ENCODE peak calls at places on chromosomes 11 and 22, in four cellular contexts. S, B, K and P are unnamed samples.

GRCh38 chr11:87603887-87604286 is 566.2 kb downstream of the TMEM135 start:
- DNase-seq in K (no peak), S (no peak), B (no peak), P (no peak)

GRCh38 chr22:37611202-37611601 is 2.6 kb downstream of the GGA1 start:
- DNase-seq in K (no peak), S (no peak), B (no peak), P (no peak)

GRCh38 chr11:107655607-107656006 is 56.2 kb downstream of the SLN start:
- DNase-seq in K (no peak), S (no peak), B (no peak), P (no peak)

GRCh38 chr11:78784321-78785061 is 209.8 kb upstream of the NARS2 start:
- DNase-seq in S (peak), B (no peak), K (no peak), P (no peak)

GRCh38 chr11:69936750-69937149 is 117.5 kb upstream of the FGF3 start:
- DNase-seq in S (no peak), B (no peak), K (no peak), P (no peak)

GRCh38 chr11:74325649-74326645 is 14.5 kb upstream of the P4HA3 start:
- DNase-seq in B (no peak), K (no peak), S (peak), P (peak)

GRCh38 chr22:18078329-18079041 is 695 bp downstream of the PEX26 start:
- DNase-seq in B (no peak), S (peak), K (peak), P (peak)

GRCh38 chr11:105935791-105936190 is 86.2 kb downstream of the MSANTD4 start:
- DNase-seq in S (peak), B (no peak), K (no peak), P (peak)

GRCh38 chr11:130648601-130649000 is 200.2 kb downstream of the ADAMTS15 start:
- DNase-seq in B (no peak), K (no peak), S (no peak), P (no peak)

GRCh38 chr11:129975543-129975942 is 27.1 kb downstream of the PRDM10 start:
- DNase-seq in S (no peak), B (no peak), K (no peak), P (no peak)

GRCh38 chr11:120547871-120548681 is 36.5 kb downstream of the GRIK4 start:
- DNase-seq in B (no peak), K (no peak), S (peak), P (peak)

GRCh38 chr22:28341001-28341400 is 338.6 kb downstream of the TTC28 start:
- DNase-seq in B (no peak), K (no peak), S (peak), P (peak)

GRCh38 chr11:69187540-69188065 is 31.9 kb downstream of the SMIM38 start:
- DNase-seq in B (no peak), S (no peak), K (no peak), P (no peak)

GRCh38 chr11:27201454-27202302 is 161.1 kb downstream of the BBOX1 start:
- DNase-seq in K (peak), B (no peak), S (peak), P (no peak)

GRCh38 chr11:503179-503981 is 3.7 kb downstream of the RNH1 start:
- DNase-seq in K (peak), B (peak), S (peak), P (no peak)

GRCh38 chr11:102666331-102666957 is 39.1 kb downstream of the MMP27 start:
- DNase-seq in K (peak), B (no peak), S (peak), P (peak)

GRCh38 chr22:44341431-44342346 is 28.9 kb upstream of the SHISAL1 start:
- DNase-seq in S (peak), B (no peak), K (no peak), P (no peak)

GRCh38 chr11:47215366-47215925 is 672 bp downstream of the DDB2 start:
- DNase-seq in B (peak), S (no peak), K (no peak), P (no peak)

GRCh38 chr11:118979434-118979833 is 7.9 kb downstream of the FOXR1 start:
- DNase-seq in S (no peak), B (no peak), K (peak), P (no peak)

GRCh38 chr22:50548046-50548912 is 2.6 kb downstream of the KLHDC7B start:
- DNase-seq in B (no peak), K (no peak), S (no peak), P (no peak)

GRCh38 chr11:10380921-10381320 is 74.1 kb upstream of the AMPD3 start:
- DNase-seq in K (no peak), B (no peak), S (no peak), P (no peak)

GRCh38 chr11:10378362-10378761 is 73.5 kb downstream of the ADM start:
- DNase-seq in S (no peak), B (no peak), K (no peak), P (no peak)

GRCh38 chr11:10379871-10380568 is 75.0 kb upstream of the AMPD3 start:
- DNase-seq in B (no peak), S (peak), K (no peak), P (no peak)

GRCh38 chr11:10379022-10379421 is 74.1 kb downstream of the ADM start:
- DNase-seq in K (peak), B (no peak), S (peak), P (peak)

DNA sequence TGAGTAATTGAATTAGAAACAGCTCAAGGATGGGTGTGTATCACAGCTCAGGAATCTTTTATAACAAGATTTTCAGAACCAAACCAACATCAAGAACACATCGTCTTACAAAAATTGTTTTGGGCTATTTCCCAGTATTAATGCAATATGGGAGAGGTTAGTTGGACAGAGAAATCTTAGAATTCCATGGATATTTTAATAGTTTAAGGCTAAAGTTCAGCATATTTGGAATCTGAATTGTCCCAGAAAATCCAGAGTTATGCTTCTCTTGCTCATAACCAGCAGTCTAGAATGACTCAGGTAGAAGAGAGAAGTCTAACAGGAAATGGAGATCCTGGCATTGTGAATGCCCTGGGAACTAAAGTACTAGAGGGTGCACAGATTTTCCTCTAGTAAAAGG is 74.6 kb downstream of the ADM start:
- DNase-seq in S (peak), K (no peak), B (no peak), P (no peak)
- TF ChIP-seq FOS in S (no peak), K (no peak), B (no peak), P (no peak)

GRCh38 chr11:117786099-117786870 is 10.7 kb downstream of the DSCAML1 start:
- DNase-seq in K (no peak), B (no peak), S (no peak), P (no peak)
- TF ChIP-seq FOS in K (no peak), B (no peak), S (no peak), P (no peak)

GRCh38 chr11:57546451-57546850 is 9.1 kb downstream of the SMTNL1 start:
- DNase-seq in B (no peak), S (no peak), K (no peak), P (no peak)

GRCh38 chr11:57545883-57546282 is 8.5 kb downstream of the SMTNL1 start:
- DNase-seq in S (no peak), B (no peak), K (no peak), P (no peak)

GRCh38 chr11:57546869-57547518 is 9.6 kb downstream of the SMTNL1 start:
- DNase-seq in B (no peak), K (peak), S (peak), P (peak)

GRCh38 chr11:57549983-57550382 is 12.6 kb downstream of the SMTNL1 start:
- DNase-seq in K (no peak), S (no peak), B (no peak), P (no peak)

DNA sequence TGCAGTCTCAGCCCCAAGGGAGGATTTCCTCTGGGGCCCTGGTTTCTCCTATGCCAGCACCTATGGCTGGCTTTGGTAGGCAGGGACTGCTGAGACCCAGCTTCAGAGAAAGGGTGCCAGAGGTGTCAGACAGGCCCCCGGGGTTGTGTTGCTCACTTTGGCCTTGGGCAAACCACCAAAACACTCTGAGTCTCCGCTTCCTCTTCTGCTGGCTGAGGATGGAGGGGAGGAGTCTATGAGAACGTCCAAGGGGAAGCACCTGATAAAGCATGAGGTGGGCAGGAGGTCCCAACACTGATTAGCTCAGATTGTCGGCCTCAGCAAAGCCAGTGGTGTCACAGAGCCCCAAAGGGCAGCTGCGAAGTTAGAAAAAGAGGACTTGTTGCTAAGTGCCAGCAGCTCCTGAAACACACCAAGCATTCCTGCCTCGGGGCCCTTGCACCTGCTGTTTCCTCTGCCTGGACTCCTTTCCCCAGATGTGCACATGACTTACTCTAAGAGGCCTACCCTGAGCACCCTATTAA is 10.5 kb downstream of the SMTNL1 start:
- DNase-seq in B (no peak), K (no peak), S (no peak), P (peak)
- TF ChIP-seq FOS in B (no peak), K (no peak), S (no peak), P (no peak)

GRCh38 chr22:35148381-35148780 is 82.4 kb downstream of the ISX start:
- DNase-seq in K (no peak), S (no peak), B (no peak), P (no peak)

GRCh38 chr22:35154937-35155387 is 89.0 kb downstream of the ISX start:
- DNase-seq in S (peak), B (no peak), K (peak), P (peak)

GRCh38 chr22:35149149-35149548 is 83.2 kb downstream of the ISX start:
- DNase-seq in B (no peak), S (no peak), K (no peak), P (no peak)

GRCh38 chr22:35152316-35152715 is 86.4 kb downstream of the ISX start:
- DNase-seq in K (no peak), B (no peak), S (no peak), P (no peak)

GRCh38 chr22:35150163-35151107 is 84.5 kb downstream of the ISX start:
- DNase-seq in S (peak), B (no peak), K (peak), P (peak)
- TF ChIP-seq FOS in S (no peak), B (no peak), K (no peak), P (no peak)

GRCh38 chr11:45410391-45411215 is 124.5 kb upstream of the SYT13 start:
- DNase-seq in S (no peak), K (no peak), B (no peak), P (no peak)
- TF ChIP-seq FOS in S (no peak), K (no peak), B (no peak), P (no peak)

GRCh38 chr11:20235164-20235563 is 74.9 kb upstream of the DBX1 start:
- DNase-seq in B (no peak), K (no peak), S (no peak), P (no peak)
- TF ChIP-seq FOS in B (no peak), K (no peak), S (no peak), P (no peak)

DNA sequence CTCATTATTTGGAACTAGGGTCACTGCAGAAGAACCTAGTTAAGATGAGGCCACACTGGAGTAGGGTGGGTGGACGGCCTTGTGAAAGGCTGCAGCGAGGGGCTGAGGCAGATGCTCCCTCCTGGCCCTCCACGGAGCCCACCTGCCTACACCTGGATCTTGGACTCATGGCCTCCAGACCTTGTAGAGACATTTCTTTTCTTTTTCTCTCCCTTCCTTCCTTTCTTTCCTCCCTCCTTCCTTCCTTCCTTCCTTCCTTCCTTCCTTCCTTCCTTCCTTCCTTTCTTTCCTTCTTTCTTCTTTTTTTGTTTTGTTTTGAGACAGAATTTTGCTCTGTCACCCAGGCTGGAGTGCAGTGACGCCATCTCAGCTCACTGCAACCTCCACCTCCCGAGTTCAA is 26.6 kb downstream of the DUSP8 start:
- DNase-seq in S (no peak), K (no peak), B (no peak), P (no peak)
- TF ChIP-seq FOS in S (no peak), K (no peak), B (no peak), P (no peak)

DNA sequence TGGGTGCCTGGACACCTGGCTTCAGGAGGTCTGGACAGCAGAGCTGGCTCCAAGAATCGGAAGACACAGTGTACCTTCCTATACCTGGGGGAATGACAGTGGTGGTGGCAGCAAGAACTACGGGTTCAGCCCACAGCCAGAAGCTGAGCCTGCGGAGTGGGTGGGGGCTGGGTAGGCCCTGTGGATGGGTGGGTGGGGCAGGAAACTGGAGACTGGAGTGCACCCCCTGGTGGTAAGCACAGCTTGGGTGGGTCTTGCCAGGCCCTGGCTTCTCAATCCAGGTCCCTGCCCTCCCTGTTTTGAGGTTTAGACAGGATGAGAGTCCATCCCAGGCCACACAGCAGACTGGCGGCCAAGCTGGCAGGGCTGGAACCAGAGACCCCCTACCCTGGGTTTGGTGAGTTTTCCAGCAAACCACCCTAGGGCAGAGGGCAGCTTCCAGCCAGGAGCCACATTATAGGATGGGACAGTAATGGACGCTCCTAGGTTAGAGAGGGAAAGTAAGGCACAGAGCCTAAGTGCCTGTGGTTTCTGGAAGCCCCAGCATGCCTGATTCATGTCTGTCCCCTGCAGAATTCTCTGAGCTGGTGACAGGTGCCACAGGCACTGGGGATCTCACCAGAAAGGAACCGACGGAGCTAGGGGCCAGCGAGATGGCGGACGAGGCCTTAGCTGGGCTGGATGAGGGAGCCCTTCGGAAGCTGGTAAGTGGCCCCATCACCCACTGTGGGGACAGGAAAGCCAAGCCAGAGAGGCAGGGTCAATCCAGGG is 1.7 kb downstream of the SMTN start:
- DNase-seq in S (peak), B (no peak), K (peak), P (peak)
- TF ChIP-seq FOS in S (no peak), B (no peak), K (no peak), P (no peak)

GRCh38 chr11:45754261-45754709 is 50.7 kb upstream of the SLC35C1 start:
- DNase-seq in K (no peak), B (no peak), S (peak), P (no peak)
- TF ChIP-seq FOS in K (no peak), B (no peak), S (no peak), P (no peak)